ENCODE peak calls at places on chromosome 9, in four cellular contexts. L, B, C and X are unnamed samples.

GRCh38 chr9:68672215-68672614 is 32.8 kb upstream of the PIP5K1B start:
- DNase-seq in L (no peak), B (no peak), C (no peak), X (no peak)

GRCh38 chr9:124214596-124215550 is 42.9 kb upstream of the NEK6 start:
- DNase-seq in C (no peak), B (no peak), L (no peak), X (no peak)

GRCh38 chr9:12783767-12784460 is 9.1 kb downstream of the LURAP1L start:
- DNase-seq in C (no peak), B (no peak), L (no peak), X (no peak)

GRCh38 chr9:7143801-7144200 is 386.0 kb downstream of the KDM4C start:
- DNase-seq in B (no peak), L (no peak), C (peak; percentile 17), X (no peak)

GRCh38 chr9:2424564-2425153 is 196.9 kb upstream of the VLDLR start:
- DNase-seq in L (no peak), C (no peak), B (no peak), X (no peak)

GRCh38 chr9:100087218-100087617 is 11.6 kb downstream of the ERP44 start:
- DNase-seq in C (no peak), B (no peak), L (no peak), X (no peak)

GRCh38 chr9:124399323-124399962 is 15.8 kb downstream of the PSMB7 start:
- DNase-seq in C (no peak), L (no peak), B (no peak), X (no peak)

GRCh38 chr9:93683331-93684134 is 107.1 kb downstream of the PHF2 start:
- DNase-seq in L (no peak), C (no peak), B (no peak), X (no peak)